ENCODE peak calls at places on chromosomes 3 and 15, in four cellular contexts. A, T, V and R are unnamed samples.

GRCh38 chr3:101284757-101285156 is 35.6 kb downstream of the IMPG2 start:
- DNase-seq in T (no peak), V (no peak), A (no peak), R (no peak)

GRCh38 chr3:126304704-126305103 is 52.5 kb downstream of the KLF15 start:
- DNase-seq in T (no peak), A (no peak), V (no peak), R (no peak)

GRCh38 chr3:103991461-103992115 is 1375.1 kb upstream of the ALCAM start:
- DNase-seq in T (peak), A (peak), V (peak), R (no peak)

GRCh38 chr15:80693682-80694623 is 1.2 kb upstream of the ABHD17C start:
- DNase-seq in A (peak), V (no peak), T (no peak), R (no peak)

GRCh38 chr3:100875239-100875638 is 118.0 kb downstream of the ABI3BP start:
- DNase-seq in A (peak), V (no peak), T (no peak), R (no peak)

GRCh38 chr15:62569460-62570404 is 404.6 kb upstream of the C2CD4B start:
- DNase-seq in V (no peak), A (no peak), T (no peak), R (no peak)

GRCh38 chr15:101498731-101499480 is 9.4 kb upstream of the PCSK6 start:
- DNase-seq in T (no peak), A (no peak), V (no peak), R (peak)

GRCh38 chr3:72245183-72245811 is 460.3 kb upstream of the PROK2 start:
- DNase-seq in V (no peak), A (peak), T (no peak), R (no peak)

GRCh38 chr15:39453500-39454073 is 127.3 kb upstream of the THBS1 start:
- DNase-seq in A (no peak), T (no peak), V (no peak), R (no peak)

GRCh38 chr3:41684802-41685740 is 276.8 kb downstream of the ULK4 start:
- DNase-seq in V (no peak), T (no peak), A (no peak), R (no peak)

GRCh38 chr3:119861681-119862080 is 79.8 kb downstream of the NR1I2 start:
- DNase-seq in T (no peak), A (no peak), V (no peak), R (no peak)

GRCh38 chr3:39166932-39167532 is 13.6 kb upstream of the CSRNP1 start:
- DNase-seq in A (peak), V (no peak), T (no peak), R (no peak)

GRCh38 chr15:92079047-92079446 is 225.5 kb downstream of the SLCO3A1 start:
- DNase-seq in V (peak), T (peak), A (no peak), R (no peak)

GRCh38 chr15:22259881-22260421 is 179.6 kb downstream of the OR4M2 start:
- DNase-seq in T (no peak), A (no peak), V (no peak), R (no peak)

GRCh38 chr3:132904-133303 is 63.7 kb upstream of the CHL1 start:
- DNase-seq in V (no peak), A (no peak), T (no peak), R (no peak)

GRCh38 chr15:58241872-58242271 is 103.7 kb downstream of the AQP9 start:
- DNase-seq in A (no peak), V (no peak), T (no peak), R (no peak)

GRCh38 chr3:66430876-66431275 is 69.9 kb downstream of the LRIG1 start:
- DNase-seq in A (no peak), V (no peak), T (no peak), R (no peak)

GRCh38 chr15:93321881-93322282 is 232.9 kb upstream of the RGMA start:
- DNase-seq in V (no peak), A (no peak), T (no peak), R (peak)

GRCh38 chr3:106115557-106115956 is 246.7 kb upstream of the CBLB start:
- DNase-seq in V (no peak), T (no peak), A (no peak), R (no peak)

GRCh38 chr3:170128977-170129431 is 52.5 kb downstream of the PHC3 start:
- DNase-seq in A (no peak), V (no peak), T (no peak), R (no peak)

GRCh38 chr3:73653877-73654276 is 29.1 kb upstream of the PDZRN3 start:
- DNase-seq in V (no peak), A (no peak), T (no peak), R (no peak)

GRCh38 chr3:55532806-55533205 is 45.7 kb upstream of the WNT5A start:
- DNase-seq in V (no peak), T (no peak), A (no peak), R (no peak)

GRCh38 chr3:51703776-51704510 is 2.9 kb upstream of the GRM2 start:
- DNase-seq in T (no peak), V (no peak), A (no peak), R (no peak)

GRCh38 chr15:80026310-80026709 is 33.2 kb upstream of the ZFAND6 start:
- DNase-seq in T (no peak), A (no peak), V (no peak), R (no peak)

GRCh38 chr3:150830094-150830681 is 67.2 kb upstream of the SIAH2 start:
- DNase-seq in T (peak), A (no peak), V (peak), R (no peak)

GRCh38 chr3:9342696-9343095 is 20.2 kb upstream of the THUMPD3 start:
- DNase-seq in T (no peak), A (no peak), V (no peak), R (no peak)

GRCh38 chr3:143207338-143207961 is 87.9 kb downstream of the CHST2 start:
- DNase-seq in V (no peak), T (no peak), A (no peak), R (no peak)

GRCh38 chr3:11635671-11636371 is 7.9 kb downstream of the VGLL4 start:
- DNase-seq in V (no peak), A (peak), T (no peak), R (no peak)

GRCh38 chr3:60147249-60147648 is 1097.4 kb upstream of the CFAP20DC start:
- DNase-seq in T (no peak), V (peak), A (no peak), R (no peak)

GRCh38 chr3:10194328-10195071 is 29.8 kb downstream of the IRAK2 start:
- DNase-seq in A (no peak), V (no peak), T (no peak), R (peak)

GRCh38 chr3:152146461-152146860 is 122.3 kb upstream of the MBNL1 start:
- DNase-seq in T (no peak), V (no peak), A (no peak), R (no peak)

GRCh38 chr3:57918123-57918837 is 89.9 kb upstream of the FLNB start:
- DNase-seq in V (no peak), A (no peak), T (no peak), R (no peak)

GRCh38 chr3:60584250-60584649 is 667.0 kb downstream of the FHIT start:
- DNase-seq in T (no peak), V (no peak), A (no peak), R (no peak)

GRCh38 chr15:27827336-27827735 is 271.8 kb downstream of the OCA2 start:
- DNase-seq in V (no peak), A (no peak), T (no peak), R (no peak)

GRCh38 chr15:29092376-29093064 is 177.1 kb downstream of the NSMCE3 start:
- DNase-seq in T (no peak), V (no peak), A (no peak), R (no peak)

GRCh38 chr15:29088666-29089065 is 181.0 kb downstream of the NSMCE3 start:
- DNase-seq in T (no peak), A (no peak), V (no peak), R (no peak)

GRCh38 chr15:29091666-29092065 is 178.0 kb downstream of the NSMCE3 start:
- DNase-seq in A (no peak), V (no peak), T (no peak), R (no peak)

GRCh38 chr15:29089731-29090616 is 179.6 kb downstream of the NSMCE3 start:
- DNase-seq in A (no peak), T (no peak), V (peak), R (no peak)

GRCh38 chr15:29090617-29091466 is 178.8 kb downstream of the NSMCE3 start:
- DNase-seq in V (peak), T (peak), A (no peak), R (no peak)
- TF ChIP-seq CTCF in V (peak), T (peak), A (peak), R (peak)

GRCh38 chr15:59332009-59332408 is 40.7 kb downstream of the MYO1E start:
- DNase-seq in A (no peak), T (no peak), V (no peak), R (no peak)
- TF ChIP-seq POLR2AphosphoS5 in A (no peak), T (no peak), V (no peak), R (no peak)

GRCh38 chr3:132730891-132731580 is 8.8 kb upstream of the NPHP3 start:
- DNase-seq in V (peak), T (no peak), A (peak), R (no peak)
- TF ChIP-seq CTCF in V (peak), T (peak), A (peak), R (peak)

GRCh38 chr3:30689202-30689641 is 82.8 kb downstream of the TGFBR2 start:
- DNase-seq in A (peak), T (peak), V (no peak), R (no peak)
- TF ChIP-seq POLR2AphosphoS5 in A (peak), T (peak), V (no peak), R (no peak)

GRCh38 chr3:191320316-191320715 is 8.9 kb upstream of the CCDC50 start:
- DNase-seq in V (no peak), T (no peak), A (no peak), R (no peak)
- TF ChIP-seq CTCF in V (no peak), T (no peak), A (no peak), R (no peak)

GRCh38 chr3:33063651-33064051 is 33.3 kb downstream of the GLB1 start:
- DNase-seq in T (no peak), V (no peak), A (no peak), R (no peak)
- TF ChIP-seq POLR2AphosphoS5 in T (no peak), V (no peak), A (no peak), R (no peak)

GRCh38 chr3:53544357-53544756 is 49.9 kb downstream of the CACNA1D start:
- DNase-seq in V (no peak), T (no peak), A (no peak), R (no peak)
- TF ChIP-seq CTCF in V (no peak), T (no peak), A (no peak), R (no peak)

GRCh38 chr15:67801142-67801541 is 24.2 kb upstream of the SKOR1 start:
- DNase-seq in A (no peak), T (no peak), V (no peak), R (no peak)

GRCh38 chr15:67803299-67803698 is 22.0 kb upstream of the SKOR1 start:
- DNase-seq in A (no peak), V (no peak), T (no peak), R (no peak)

GRCh38 chr15:67801926-67802914 is 23.1 kb upstream of the SKOR1 start:
- DNase-seq in A (no peak), T (no peak), V (no peak), R (no peak)

GRCh38 chr15:67796728-67797127 is 28.6 kb upstream of the SKOR1 start:
- DNase-seq in A (peak), T (no peak), V (no peak), R (no peak)

DNA sequence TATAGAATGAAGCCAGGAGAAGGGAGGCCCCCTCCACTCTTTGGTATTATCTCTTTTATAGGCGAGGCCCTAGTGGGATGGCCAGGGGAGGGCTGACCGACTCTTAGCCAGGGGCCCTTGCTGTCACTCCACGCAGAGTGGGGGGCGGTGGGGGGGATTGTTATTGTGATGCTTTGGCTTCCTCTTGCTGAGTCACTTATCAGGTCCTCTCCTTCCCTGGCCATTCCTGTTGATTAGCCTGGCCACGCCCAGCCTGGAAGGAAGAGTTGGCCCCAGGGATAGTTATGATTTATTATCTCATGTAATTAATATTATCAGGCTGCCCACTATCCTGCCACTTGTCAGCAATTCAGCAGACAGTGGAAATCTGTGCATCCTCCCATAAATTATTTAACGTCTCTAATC is 25.5 kb upstream of the SKOR1 start:
- DNase-seq in V (no peak), A (peak), T (no peak), R (no peak)
- TF ChIP-seq POLR2AphosphoS5 in V (no peak), A (no peak), T (no peak), R (no peak)